ENCODE peak calls at places on chromosomes 16 and 17, in nine cellular contexts. J, T, R, G, V, Z, K, U and C are unnamed samples.

GRCh38 chr16:57667526-57668258 is 414 bp upstream of the ADGRG3 start:
- DNase-seq in J (no peak), T (no peak), R (peak), G (peak), V (no peak), Z (peak), K (peak), U (no peak), C (no peak)

GRCh38 chr16:48110982-48111381 is 44.8 kb downstream of the ABCC12 start:
- DNase-seq in J (no peak), T (no peak), R (no peak), G (no peak), V (no peak), Z (no peak), K (no peak), U (no peak), C (no peak)

GRCh38 chr17:80180192-80180591 is 10.4 kb downstream of the CARD14 start:
- DNase-seq in J (no peak), T (no peak), R (no peak), G (no peak), V (no peak), Z (no peak), K (no peak), U (no peak), C (no peak)

GRCh38 chr17:5237541-5238016 is 2.9 kb upstream of the SCIMP start:
- DNase-seq in J (peak), T (no peak), R (peak), G (peak), V (no peak), Z (peak), K (peak), U (peak), C (peak)

GRCh38 chr17:39270923-39271322 is 45.2 kb upstream of the STAC2 start:
- DNase-seq in J (no peak), T (no peak), R (no peak), G (no peak), V (no peak), Z (peak), K (no peak), U (peak), C (no peak)

GRCh38 chr17:68576811-68577551 is 24.2 kb downstream of the FAM20A start:
- DNase-seq in J (no peak), T (no peak), R (no peak), G (no peak), V (no peak), Z (peak), K (no peak), U (no peak), C (no peak)

GRCh38 chr17:2975469-2975958 is 87.9 kb downstream of the OR1D5 start:
- DNase-seq in J (no peak), T (no peak), R (no peak), G (peak), V (no peak), Z (no peak), K (no peak), U (peak), C (no peak)

GRCh38 chr17:51427259-51428255 is 167.2 kb downstream of the UTP18 start:
- DNase-seq in J (no peak), T (peak), R (no peak), G (no peak), V (peak), Z (peak), K (no peak), U (peak), C (no peak)

GRCh38 chr17:50027639-50028206 is 28.2 kb upstream of the ITGA3 start:
- DNase-seq in J (no peak), T (no peak), R (peak), G (peak), V (no peak), Z (peak), K (peak), U (peak), C (no peak)

GRCh38 chr16:85610059-85610445 is 3.1 kb upstream of the GSE1 start:
- DNase-seq in J (no peak), T (no peak), R (no peak), G (no peak), V (no peak), Z (no peak), K (no peak), U (no peak), C (no peak)

GRCh38 chr17:3512512-3513171 is 36.8 kb downstream of the ASPA start:
- DNase-seq in J (peak), T (no peak), R (no peak), G (peak), V (no peak), Z (peak), K (no peak), U (peak), C (no peak)

GRCh38 chr16:68921654-68922053 is 78.3 kb downstream of the TANGO6 start:
- DNase-seq in J (no peak), T (no peak), R (no peak), G (peak), V (no peak), Z (no peak), K (no peak), U (no peak), C (no peak)

GRCh38 chr16:82627811-82628339 is 1.1 kb downstream of the CDH13 start:
- DNase-seq in J (peak), T (no peak), R (no peak), G (no peak), V (no peak), Z (peak), K (no peak), U (no peak), C (peak)

GRCh38 chr16:73095885-73096341 is 48.0 kb upstream of the ZFHX3 start:
- DNase-seq in J (no peak), T (no peak), R (no peak), G (peak), V (no peak), Z (peak), K (no peak), U (peak), C (no peak)

GRCh38 chr17:16255481-16255901 is 38.5 kb downstream of the PIGL start:
- DNase-seq in J (no peak), T (no peak), R (peak), G (peak), V (no peak), Z (no peak), K (no peak), U (peak), C (no peak)